ENCODE peak calls at places on chromosomes 2 and 18, in four cellular contexts. J, D, E and Q are unnamed samples. For H3K36me3 and H3K9me3, the result is how much of the 10 kb centered on the place peaks cover.

GRCh38 chr2:151315381-151315903 is 26.0 kb upstream of the NMI start:
- DNase-seq in J (no peak), D (no peak), E (no peak), Q (no peak)

GRCh38 chr2:7899923-7900322 is 781.9 kb upstream of the ID2 start:
- DNase-seq in D (no peak), E (no peak), J (no peak), Q (no peak)

GRCh38 chr2:158414538-158414937 is 42.0 kb downstream of the CCDC148 start:
- DNase-seq in E (no peak), J (no peak), D (no peak), Q (no peak)

GRCh38 chr18:47754311-47755101 is 176.0 kb downstream of the SMAD2 start:
- DNase-seq in E (peak), D (no peak), J (no peak), Q (no peak)

GRCh38 chr2:233119806-233120205 is 59.7 kb downstream of the INPP5D start:
- DNase-seq in J (no peak), E (no peak), D (no peak), Q (peak)

GRCh38 chr2:158772306-158773078 is 22.6 kb upstream of the DAPL1 start:
- DNase-seq in E (no peak), J (no peak), D (no peak), Q (no peak)

GRCh38 chr2:239963646-239964205 is 61.4 kb downstream of the NDUFA10 start:
- DNase-seq in D (no peak), J (no peak), E (no peak), Q (no peak)

GRCh38 chr2:26861610-26862224 is 13.8 kb downstream of the DPYSL5 start:
- DNase-seq in J (no peak), D (no peak), E (no peak), Q (no peak)

GRCh38 chr2:200765139-200765951 is 46.4 kb upstream of the BZW1 start:
- DNase-seq in E (no peak), D (no peak), J (no peak), Q (peak)

DNA sequence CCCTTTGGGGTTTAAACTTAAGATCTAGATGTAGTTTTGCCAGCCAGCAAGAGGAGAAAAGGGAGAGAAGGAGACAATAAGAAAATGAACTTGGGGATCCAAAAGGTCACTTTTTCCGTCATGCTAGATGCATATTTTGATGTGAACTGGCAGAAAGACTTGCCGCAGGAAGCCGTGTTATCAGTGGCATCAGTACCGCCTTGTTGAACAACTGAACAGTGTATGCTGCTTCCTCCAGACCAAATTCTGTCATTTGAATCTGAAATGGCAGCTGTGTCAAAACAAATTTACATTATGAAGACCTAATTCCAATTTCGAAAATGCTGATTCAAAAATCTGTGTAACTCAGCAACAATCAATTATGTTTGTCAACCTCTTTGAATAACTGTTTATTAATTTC is 42.1 kb downstream of the TMEM200C start:
- DNase-seq in E (no peak), D (no peak), J (no peak), Q (no peak)
- H3K36me3 ChIP-seq in E (under half), D (under half), J (under half), Q (under half)

GRCh38 chr2:68839260-68839833 is 31.9 kb downstream of the BMP10 start:
- DNase-seq in D (no peak), E (peak), J (no peak), Q (no peak)
- H3K9me3 ChIP-seq in D (under half), E (under half), J (under half), Q (under half)

GRCh38 chr2:234606906-234607305 is 110.0 kb upstream of the ARL4C start:
- DNase-seq in J (no peak), E (no peak), D (no peak), Q (no peak)

GRCh38 chr2:234615643-234616356 is 118.9 kb upstream of the ARL4C start:
- DNase-seq in E (no peak), J (no peak), D (no peak), Q (no peak)

GRCh38 chr2:234607691-234608090 is 110.8 kb upstream of the ARL4C start:
- DNase-seq in J (no peak), D (no peak), E (no peak), Q (no peak)

GRCh38 chr2:234608946-234609345 is 112.1 kb upstream of the ARL4C start:
- DNase-seq in D (no peak), E (no peak), J (no peak), Q (no peak)

GRCh38 chr2:234611209-234611608 is 114.3 kb upstream of the ARL4C start:
- DNase-seq in J (no peak), D (no peak), E (peak), Q (no peak)
- TF ChIP-seq CTCF in J (no peak), D (no peak), E (no peak), Q (peak)

GRCh38 chr2:171745141-171745540 is 57.9 kb downstream of the DYNC1I2 start:
- DNase-seq in D (no peak), E (no peak), J (no peak), Q (no peak)

GRCh38 chr2:171745806-171746205 is 58.5 kb downstream of the DYNC1I2 start:
- DNase-seq in E (no peak), D (no peak), J (no peak), Q (no peak)

DNA sequence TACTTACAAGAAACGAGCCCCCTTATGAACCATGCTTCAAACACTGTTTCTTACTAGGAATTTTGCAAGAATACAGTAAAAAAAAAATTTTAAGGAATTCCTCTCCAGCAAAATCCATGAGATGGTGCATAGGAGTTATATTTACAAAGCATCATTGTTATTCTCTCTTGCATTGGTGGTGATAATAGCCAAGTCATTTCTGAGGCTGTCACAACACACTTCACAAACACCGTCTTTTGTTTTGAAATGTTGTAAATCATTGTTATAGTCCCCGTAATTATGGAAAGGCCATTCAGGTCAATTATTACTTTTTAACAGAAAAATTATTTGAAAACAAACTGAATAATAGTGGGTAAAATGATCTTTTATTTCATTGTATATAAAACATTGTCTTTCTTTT is 60.1 kb downstream of the DYNC1I2 start:
- DNase-seq in E (no peak), J (no peak), D (no peak), Q (no peak)
- H3K36me3 ChIP-seq in E (half or more), J (half or more), D (under half), Q (half or more)